ENCODE peak calls at places on chromosomes 16 and 17, in five cellular contexts. D is endothelial cell of umbilical vein, M is Peyer's patch, O is heart left ventricle, W is lower leg skin. R is an unnamed sample.
A peak's percentile ranks its signal among the peaks of the same experiment; 100 is the strongest.

GRCh38 chr17:73770115-73770848 is 126.0 kb upstream of the SDK2 start:
- DNase-seq in D (no peak), M (peak; percentile 70), O (peak; percentile 91), W (peak; percentile 74), R (peak; percentile 87)

GRCh38 chr17:71251936-71252335 is 868.9 kb upstream of the SOX9 start:
- DNase-seq in D (no peak), M (no peak), O (no peak), W (no peak), R (no peak)

GRCh38 chr16:73056383-73056782 is 8.5 kb upstream of the ZFHX3 start:
- DNase-seq in D (no peak), M (no peak), O (no peak), W (no peak), R (no peak)

GRCh38 chr17:147796-148740 is 10.7 kb downstream of the SCGB1C2 start:
- DNase-seq in D (no peak), M (no peak), O (peak; percentile 42), W (no peak), R (peak; percentile 8)

GRCh38 chr17:7081341-7082062 is 1.5 kb upstream of the CLEC10A start:
- DNase-seq in D (no peak), M (no peak), O (no peak), W (no peak), R (no peak)

GRCh38 chr17:80771612-80772005 is 220.0 kb upstream of the CHMP6 start:
- DNase-seq in D (no peak), M (no peak), O (no peak), W (no peak), R (no peak)

GRCh38 chr16:69115361-69115760 is 9.9 kb downstream of the HAS3 start:
- DNase-seq in D (no peak), M (peak; percentile 7), O (no peak), W (no peak), R (no peak)

GRCh38 chr17:79941088-79942010 is 94.3 kb downstream of the TBC1D16 start:
- DNase-seq in D (no peak), M (no peak), O (peak; percentile 48), W (no peak), R (no peak)

GRCh38 chr16:19680972-19681371 is 37.1 kb downstream of the KNOP1 start:
- DNase-seq in D (no peak), M (no peak), O (no peak), W (no peak), R (no peak)

DNA sequence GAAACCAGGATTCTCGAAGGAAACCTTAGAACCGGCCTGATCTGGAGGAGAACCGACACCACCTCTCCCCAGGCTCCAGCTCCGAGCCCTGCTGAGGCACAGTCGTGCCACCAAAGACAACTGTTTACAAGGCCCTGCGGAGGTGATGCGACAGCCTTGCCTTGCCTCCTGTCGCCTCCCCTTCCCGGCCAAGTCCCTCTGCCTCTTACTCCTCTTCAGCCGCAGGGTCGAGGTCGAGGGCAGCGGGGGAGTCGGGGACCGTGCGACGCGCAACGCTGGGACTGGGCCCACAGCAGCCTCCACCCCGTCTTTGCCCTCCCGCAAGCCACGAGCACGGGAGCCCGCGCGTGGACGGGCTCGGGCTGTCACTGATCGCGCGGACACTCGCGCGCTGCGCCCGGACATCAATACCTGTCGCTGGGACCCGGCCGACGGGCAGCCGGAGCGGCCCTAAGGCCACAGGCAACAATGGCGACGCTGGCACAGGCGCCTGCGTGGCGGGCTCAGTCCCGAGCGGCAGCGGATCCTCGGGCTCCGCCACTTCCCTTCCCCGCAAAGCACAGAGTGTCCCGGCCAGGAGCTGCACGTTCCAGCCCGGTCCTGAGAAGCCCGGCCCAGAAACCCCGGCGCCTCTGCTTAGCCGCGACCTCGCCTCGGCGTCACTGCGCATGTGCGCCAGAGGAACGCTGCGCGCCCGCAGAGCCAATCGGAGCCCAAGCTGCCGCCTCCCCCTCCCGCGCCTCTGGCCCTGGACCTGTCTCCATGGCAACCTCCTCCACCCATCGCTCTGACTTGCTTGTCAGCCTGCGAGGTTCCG is at the start of gene ZNF287:
- DNase-seq in D (peak; percentile 86), M (peak; percentile 91), O (peak; percentile 97), W (peak; percentile 95), R (peak; percentile 93)
- TF ChIP-seq POLR2A in D (peak; percentile 54), M (no peak), O (peak; percentile 72), W (no peak), R (peak; percentile 6)

DNA sequence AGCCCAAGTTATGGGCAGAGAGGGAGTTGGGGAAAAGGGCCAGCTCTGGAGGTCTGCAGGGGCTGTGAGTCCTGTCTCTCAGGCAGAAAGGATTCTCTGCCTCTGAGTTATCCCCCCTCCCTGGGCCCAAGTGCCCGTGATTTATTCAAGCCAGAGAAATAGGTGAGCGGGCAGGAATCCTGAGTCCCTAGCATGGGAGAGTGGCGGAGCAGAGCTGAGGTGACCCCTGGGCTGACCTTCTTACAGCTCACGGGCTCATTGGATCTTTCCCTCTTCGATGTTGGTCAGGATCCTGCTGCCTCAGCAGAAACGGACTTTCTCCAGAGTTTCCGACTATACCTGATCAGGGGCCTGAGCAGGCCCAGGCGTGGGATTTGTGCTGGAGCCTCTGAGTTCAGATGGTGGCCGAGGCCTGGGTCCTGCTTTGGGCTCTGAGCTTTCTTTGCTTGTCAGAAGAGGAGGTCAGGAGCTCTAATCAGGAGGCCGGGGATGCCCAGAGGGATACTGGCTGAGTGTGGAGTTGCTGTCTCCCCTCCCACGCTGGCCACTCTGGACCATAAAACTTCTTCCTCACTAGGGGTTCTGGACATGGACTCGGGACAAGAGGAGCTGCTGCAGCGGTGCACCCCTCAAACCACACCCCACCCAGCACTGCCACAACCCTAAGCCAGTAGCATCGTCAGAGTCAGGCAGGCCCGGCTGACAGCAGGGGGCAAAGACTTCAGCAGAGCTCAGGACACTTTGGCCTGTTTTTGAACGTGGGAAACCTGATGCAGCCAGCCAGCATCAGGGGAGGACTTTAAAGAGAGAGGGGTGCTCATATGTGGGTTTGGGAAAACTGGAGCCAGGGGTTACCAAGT is 9.9 kb downstream of the MEOX1 start:
- DNase-seq in D (no peak), M (no peak), O (peak; percentile 37), W (no peak), R (no peak)
- TF ChIP-seq CTCF in D (no peak), M (no peak), O (no peak), W (no peak), R (no peak)

DNA sequence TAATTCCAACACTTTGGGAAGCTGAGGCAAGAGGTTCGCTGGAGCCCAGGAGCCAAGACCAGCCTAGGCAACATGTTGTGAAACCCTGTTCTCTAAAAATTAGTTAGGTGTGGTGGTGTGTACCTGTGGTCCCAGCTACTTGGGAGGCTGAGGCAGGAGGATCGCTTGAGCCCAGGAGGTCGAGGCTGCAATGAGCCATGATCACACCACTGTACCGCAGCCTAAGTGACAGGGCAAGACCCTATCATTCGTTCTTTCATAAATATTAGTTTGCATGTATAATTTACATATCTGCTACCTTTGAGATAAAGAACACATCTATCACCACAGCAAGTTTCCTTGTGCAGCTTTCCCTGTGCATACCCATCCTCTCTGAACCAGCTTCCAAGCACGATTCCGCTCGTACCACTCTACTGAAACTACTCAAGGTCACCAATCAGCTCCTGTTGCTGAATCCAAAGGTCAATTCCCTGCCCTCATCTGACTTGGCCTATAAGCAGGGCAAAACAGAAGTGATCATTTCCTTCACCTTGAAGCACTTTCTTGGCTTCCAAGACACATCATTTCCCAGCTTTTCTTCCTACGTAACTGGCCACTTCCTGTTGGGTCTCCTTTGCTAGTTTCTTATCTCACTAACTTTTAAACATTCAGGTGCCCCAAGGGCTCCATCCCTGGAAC is 49.1 kb downstream of the GRB2 start:
- DNase-seq in D (peak; percentile 19), M (no peak), O (no peak), W (no peak), R (no peak)
- TF ChIP-seq POLR2A in D (no peak), M (no peak), O (no peak), W (no peak), R (no peak)

GRCh38 chr16:59192551-59193199 is 458.6 kb upstream of the GOT2 start:
- DNase-seq in D (peak; percentile 46), M (no peak), O (no peak), W (no peak), R (no peak)
- TF ChIP-seq CTCF in D (peak; percentile 50), M (no peak), O (no peak), W (no peak), R (no peak)

DNA sequence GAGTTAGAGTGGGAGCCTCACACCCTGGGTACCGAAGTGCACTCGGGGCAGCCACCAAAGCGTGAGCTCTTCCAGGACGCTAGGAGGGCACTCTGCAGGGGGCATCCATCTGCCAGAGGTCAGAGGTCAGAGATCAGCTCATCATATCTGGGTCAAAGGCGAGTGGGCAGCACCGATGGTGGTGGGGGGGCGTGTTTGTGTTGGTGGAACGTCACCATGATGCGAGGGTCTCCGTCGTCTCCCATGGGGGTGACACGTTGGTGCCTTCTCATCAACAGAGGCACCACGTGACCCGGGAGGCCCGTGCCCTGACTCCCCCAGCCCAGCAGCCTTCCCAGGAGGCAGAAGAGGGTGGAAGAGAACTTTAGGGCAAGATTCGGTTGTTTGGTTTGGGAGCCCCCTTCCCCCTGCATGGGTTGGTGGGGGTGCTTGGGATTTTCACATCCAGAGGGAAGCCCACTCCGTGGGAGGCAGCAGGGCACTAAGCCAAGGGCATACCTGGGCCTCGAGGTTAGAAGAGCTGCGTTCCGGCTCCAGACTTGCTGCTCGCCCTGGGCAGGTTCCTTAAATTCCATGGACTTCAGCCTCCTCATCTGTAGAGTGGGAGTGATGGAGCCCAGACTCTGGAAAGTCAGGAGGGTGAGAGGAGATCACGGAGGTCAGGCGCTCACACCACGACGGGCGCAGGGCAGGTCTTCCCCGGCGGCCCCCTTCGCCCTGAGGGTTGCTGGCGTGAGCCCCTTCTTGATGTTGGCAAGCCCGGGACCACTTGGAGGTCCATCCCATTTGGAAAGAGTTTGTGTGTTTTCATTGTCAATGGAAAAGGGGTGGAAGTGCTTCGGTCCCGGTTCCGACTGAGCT is 14.0 kb downstream of the CRISPLD2 start:
- DNase-seq in D (no peak), M (no peak), O (no peak), W (no peak), R (no peak)
- TF ChIP-seq POLR2A in D (no peak), M (no peak), O (no peak), W (no peak), R (no peak)

DNA sequence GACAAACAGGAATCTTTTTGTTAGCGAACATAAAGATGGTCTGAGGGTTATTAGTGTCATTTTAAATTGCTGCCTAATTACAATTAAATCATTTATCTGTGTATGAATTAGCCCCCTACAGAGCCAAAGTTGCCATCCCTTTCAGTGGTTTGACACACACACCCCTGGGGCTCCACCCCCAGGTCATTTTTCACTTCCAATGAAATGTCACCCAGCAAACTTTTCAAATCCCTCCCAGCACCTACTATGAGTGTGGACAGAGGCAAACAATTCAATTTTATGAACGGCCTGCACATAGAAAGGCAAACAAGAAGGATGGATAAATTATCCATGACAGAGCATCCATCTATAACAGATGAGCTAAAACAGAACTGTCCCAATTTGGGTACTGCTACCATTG is 2.4 kb downstream of the MYH10 start:
- DNase-seq in D (no peak), M (no peak), O (no peak), W (no peak), R (no peak)
- TF ChIP-seq CTCF in D (no peak), M (no peak), O (no peak), W (no peak), R (no peak)

GRCh38 chr17:75998327-75998795 is 2.3 kb upstream of the CDK3 start:
- DNase-seq in D (no peak), M (no peak), O (peak; percentile 16), W (no peak), R (no peak)
- TF ChIP-seq POLR2A in D (no peak), M (no peak), O (no peak), W (no peak), R (no peak)

GRCh38 chr17:14203392-14203791 is 33.3 kb downstream of the CDRT15 start:
- DNase-seq in D (no peak), M (no peak), O (no peak), W (no peak), R (no peak)
- TF ChIP-seq CTCF in D (peak; percentile 10), M (no peak), O (no peak), W (no peak), R (no peak)